ENCODE peak calls at places on chromosomes 7 and 10, in seven cellular contexts. A, T, F, L, Y, N and I are unnamed samples.
A peak's percentile ranks its signal among the peaks of the same experiment; 100 is the strongest.

GRCh38 chr7:157320607-157320979 is 16.2 kb upstream of the DNAJB6 start:
- DNase-seq in A (no peak), T (peak; percentile 36), F (no peak), L (no peak), Y (no peak), N (no peak), I (no peak)

GRCh38 chr10:58645762-58646161 is 133.1 kb downstream of the BICC1 start:
- DNase-seq in A (no peak), T (peak; percentile 68), F (no peak), L (no peak), Y (no peak), N (no peak), I (no peak)

GRCh38 chr10:27355918-27356573 is 115.4 kb upstream of the ACBD5 start:
- DNase-seq in A (no peak), T (no peak), F (no peak), L (no peak), Y (no peak), N (no peak), I (no peak)

GRCh38 chr10:114697061-114697598 is 39.1 kb upstream of the ABLIM1 start:
- DNase-seq in A (peak; percentile 69), T (no peak), F (no peak), L (peak; percentile 48), Y (no peak), N (no peak), I (no peak)

GRCh38 chr7:16657656-16658279 is 11.8 kb downstream of the BZW2 start:
- DNase-seq in A (peak; percentile 53), T (peak; percentile 87), F (peak; percentile 47), L (peak; percentile 30), Y (no peak), N (no peak), I (no peak)

GRCh38 chr7:158030566-158030965 is 557.1 kb downstream of the PTPRN2 start:
- DNase-seq in A (no peak), T (no peak), F (no peak), L (no peak), Y (no peak), N (no peak), I (no peak)

GRCh38 chr10:27448926-27449325 is 55.2 kb upstream of the RAB18 start:
- DNase-seq in A (peak; percentile 41), T (no peak), F (no peak), L (no peak), Y (no peak), N (no peak), I (no peak)

GRCh38 chr7:30583181-30583580 is 11.5 kb upstream of the GARS1 start:
- DNase-seq in A (no peak), T (no peak), F (no peak), L (no peak), Y (no peak), N (no peak), I (no peak)

GRCh38 chr7:156423876-156424275 is 216.7 kb upstream of the RNF32 start:
- DNase-seq in A (no peak), T (no peak), F (no peak), L (no peak), Y (no peak), N (no peak), I (no peak)

GRCh38 chr7:89495704-89496103 is 658.6 kb upstream of the STEAP1 start:
- DNase-seq in A (no peak), T (no peak), F (no peak), L (no peak), Y (no peak), N (no peak), I (no peak)

GRCh38 chr10:122779924-122780323 is 65.7 kb downstream of the CUZD1 start:
- DNase-seq in A (no peak), T (no peak), F (no peak), L (no peak), Y (no peak), N (no peak), I (no peak)

GRCh38 chr10:105857284-105858264 is 1216.5 kb downstream of the SORCS3 start:
- DNase-seq in A (no peak), T (no peak), F (no peak), L (no peak), Y (no peak), N (no peak), I (no peak)

GRCh38 chr7:117707080-117707479 is 166.2 kb downstream of the CTTNBP2 start:
- DNase-seq in A (no peak), T (no peak), F (no peak), L (no peak), Y (no peak), N (no peak), I (no peak)

GRCh38 chr10:32985781-32986350 is 27.8 kb upstream of the ITGB1 start:
- DNase-seq in A (no peak), T (peak; percentile 95), F (no peak), L (no peak), Y (no peak), N (no peak), I (no peak)

GRCh38 chr10:100345570-100346330 is 1.3 kb upstream of the SCD start:
- DNase-seq in A (no peak), T (peak; percentile 82), F (no peak), L (no peak), Y (no peak), N (no peak), I (no peak)

GRCh38 chr7:57201021-57201894 is 69.0 kb upstream of the ZNF479 start:
- DNase-seq in A (no peak), T (no peak), F (no peak), L (no peak), Y (no peak), N (no peak), I (no peak)

GRCh38 chr10:116766241-116767198 is 24.2 kb upstream of the HSPA12A start:
- DNase-seq in A (no peak), T (no peak), F (no peak), L (no peak), Y (no peak), N (no peak), I (no peak)

GRCh38 chr10:78424721-78425120 is 391.1 kb downstream of the RPS24 start:
- DNase-seq in A (peak; percentile 25), T (peak; percentile 39), F (no peak), L (no peak), Y (no peak), N (no peak), I (no peak)

GRCh38 chr10:99304027-99304856 is 24.9 kb upstream of the CNNM1 start:
- DNase-seq in A (no peak), T (no peak), F (peak; percentile 44), L (no peak), Y (no peak), N (no peak), I (no peak)

GRCh38 chr7:140769852-140770251 is 73.3 kb downstream of the NDUFB2 start:
- DNase-seq in A (no peak), T (no peak), F (no peak), L (no peak), Y (no peak), N (no peak), I (no peak)

DNA sequence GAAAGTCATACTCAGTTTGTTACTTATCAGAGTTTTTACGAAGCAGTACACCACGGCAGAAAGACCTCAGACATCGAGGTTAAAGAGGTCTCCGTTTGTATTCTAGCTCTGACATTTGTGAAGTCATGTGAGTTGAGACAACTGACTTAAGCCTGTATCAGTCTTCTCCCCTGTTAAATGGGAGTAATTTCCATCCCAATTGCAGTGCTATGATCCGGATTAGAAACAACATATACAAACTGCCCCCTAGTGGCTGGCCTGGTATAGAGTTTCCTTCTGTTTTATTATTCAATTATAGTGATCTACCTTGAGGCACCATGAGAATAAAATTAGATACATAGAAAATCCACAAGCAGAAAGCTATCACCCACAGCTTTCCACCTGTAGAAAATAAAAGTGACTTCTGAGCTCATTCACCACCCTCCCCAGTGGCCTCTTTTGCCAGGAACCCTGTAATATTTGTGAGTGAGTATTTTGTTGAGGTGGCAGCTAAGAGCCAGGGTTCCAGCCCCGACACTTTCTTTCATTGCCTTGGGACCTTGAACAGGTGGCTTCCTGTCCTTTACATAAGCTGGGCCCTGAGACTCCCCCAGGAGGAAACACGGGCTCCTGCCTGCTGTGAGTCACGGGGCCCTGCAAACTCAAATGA is 607.2 kb upstream of the MGMT start:
- DNase-seq in A (no peak), T (peak; percentile 53), F (peak; percentile 29), L (no peak), Y (peak; percentile 40), N (peak; percentile 49), I (peak; percentile 40)
- TF ChIP-seq CTCF in A (no peak), T (peak; percentile 30), F (peak; percentile 40), L (peak; percentile 52), Y (peak; percentile 73), N (no peak), I (peak; percentile 38)

GRCh38 chr7:82443801-82444219 is 233 bp upstream of the CACNA2D1 start:
- DNase-seq in A (peak; percentile 27), T (peak; percentile 97), F (peak; percentile 38), L (peak; percentile 86), Y (peak; percentile 47), N (peak; percentile 41), I (peak; percentile 15)
- TF ChIP-seq CTCF in A (no peak), T (no peak), F (no peak), L (no peak), Y (peak; percentile 16), N (no peak), I (no peak)

GRCh38 chr10:49324711-49325110 is 25.7 kb downstream of the C10orf71 start:
- DNase-seq in A (peak; percentile 16), T (no peak), F (no peak), L (no peak), Y (no peak), N (no peak), I (no peak)
- TF ChIP-seq CTCF in A (no peak), T (no peak), F (peak; percentile 8), L (no peak), Y (no peak), N (no peak), I (no peak)

GRCh38 chr7:151322893-151323292 is 18.7 kb upstream of the NUB1 start:
- DNase-seq in A (no peak), T (peak; percentile 27), F (no peak), L (no peak), Y (no peak), N (no peak), I (no peak)
- TF ChIP-seq CTCF in A (no peak), T (no peak), F (no peak), L (no peak), Y (no peak), N (no peak), I (no peak)

DNA sequence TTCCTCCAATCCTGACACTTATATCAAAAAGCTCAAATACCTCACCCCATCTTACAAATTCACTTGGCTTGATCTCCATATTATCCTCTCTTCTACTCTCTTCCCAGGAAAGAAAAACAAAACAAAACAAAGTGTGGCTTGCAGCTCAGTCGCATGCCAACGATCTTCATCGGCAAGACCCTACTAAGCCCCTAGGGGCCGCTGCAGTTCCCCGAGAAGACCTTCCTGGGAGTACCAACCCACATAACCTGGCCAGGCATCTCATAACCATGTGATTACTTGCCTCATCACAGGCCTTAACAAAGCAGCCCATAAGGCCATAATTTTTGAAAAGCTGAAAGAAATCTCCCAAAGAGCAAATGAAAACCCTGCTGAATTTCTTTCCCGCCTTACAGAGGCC is 103.7 kb downstream of the ZNF92 start:
- DNase-seq in A (peak; percentile 25), T (peak; percentile 4), F (peak; percentile 50), L (no peak), Y (peak; percentile 21), N (no peak), I (no peak)
- TF ChIP-seq CTCF in A (no peak), T (peak; percentile 31), F (peak; percentile 33), L (no peak), Y (peak; percentile 55), N (no peak), I (no peak)